ENCODE peak calls at places on chromosomes 5 and 9, in six cellular contexts. One of them, this sample, is unnamed.

GRCh38 chr9:119844431-119844830 is 475.2 kb upstream of the BRINP1 start:
- DNase-seq in HFF-Myc: no peak
- DNase-seq in fibroblast of mammary gland: no peak
- DNase-seq in coronary artery: no peak
- DNase-seq in AG09309: no peak
- DNase-seq in HFFc6: no peak
- DNase-seq in this sample: no peak

GRCh38 chr5:110757118-110757729 is 18.4 kb downstream of the SLC25A46 start:
- DNase-seq in AG09309: no peak
- DNase-seq in HFFc6: peak; percentile 47
- DNase-seq in fibroblast of mammary gland: peak; percentile 63
- DNase-seq in HFF-Myc: no peak
- DNase-seq in coronary artery: no peak
- DNase-seq in this sample: no peak

GRCh38 chr5:116410345-116410890 is 164.2 kb downstream of the SEMA6A start:
- DNase-seq in HFFc6: no peak
- DNase-seq in fibroblast of mammary gland: no peak
- DNase-seq in AG09309: no peak
- DNase-seq in coronary artery: no peak
- DNase-seq in HFF-Myc: no peak
- DNase-seq in this sample: no peak

GRCh38 chr5:69219939-69220338 is 14.7 kb upstream of the CDK7 start:
- DNase-seq in coronary artery: no peak
- DNase-seq in HFF-Myc: no peak
- DNase-seq in AG09309: no peak
- DNase-seq in HFFc6: no peak
- DNase-seq in fibroblast of mammary gland: no peak
- DNase-seq in this sample: no peak

GRCh38 chr9:77826621-77827020 is 178.5 kb upstream of the GNA14 start:
- DNase-seq in fibroblast of mammary gland: no peak
- DNase-seq in coronary artery: no peak
- DNase-seq in AG09309: no peak
- DNase-seq in HFF-Myc: no peak
- DNase-seq in HFFc6: no peak
- DNase-seq in this sample: no peak

GRCh38 chr5:99901972-99902371 is 633.2 kb upstream of the FAM174A start:
- DNase-seq in HFFc6: no peak
- DNase-seq in fibroblast of mammary gland: no peak
- DNase-seq in AG09309: no peak
- DNase-seq in HFF-Myc: no peak
- DNase-seq in coronary artery: no peak
- DNase-seq in this sample: no peak

GRCh38 chr5:103034662-103035392 is 85.1 kb downstream of the GIN1 start:
- DNase-seq in HFF-Myc: no peak
- DNase-seq in AG09309: no peak
- DNase-seq in HFFc6: no peak
- DNase-seq in coronary artery: no peak
- DNase-seq in fibroblast of mammary gland: no peak
- DNase-seq in this sample: no peak

GRCh38 chr5:122077451-122078115 is 476 bp downstream of the LOX start:
- DNase-seq in AG09309: no peak
- DNase-seq in fibroblast of mammary gland: no peak
- DNase-seq in coronary artery: peak; percentile 74
- DNase-seq in HFFc6: no peak
- DNase-seq in HFF-Myc: no peak
- DNase-seq in this sample: peak; percentile 52

GRCh38 chr9:114047717-114048116 is 30.4 kb downstream of the AMBP start:
- DNase-seq in coronary artery: peak; percentile 45
- DNase-seq in AG09309: no peak
- DNase-seq in fibroblast of mammary gland: no peak
- DNase-seq in HFFc6: no peak
- DNase-seq in HFF-Myc: no peak
- DNase-seq in this sample: no peak

GRCh38 chr5:86337667-86338460 is 279.9 kb upstream of the COX7C start:
- DNase-seq in HFF-Myc: no peak
- DNase-seq in HFFc6: no peak
- DNase-seq in AG09309: no peak
- DNase-seq in coronary artery: no peak
- DNase-seq in fibroblast of mammary gland: no peak
- DNase-seq in this sample: no peak

GRCh38 chr5:174675916-174676315 is 48.5 kb upstream of the MSX2 start:
- DNase-seq in coronary artery: no peak
- DNase-seq in HFF-Myc: no peak
- DNase-seq in fibroblast of mammary gland: no peak
- DNase-seq in AG09309: no peak
- DNase-seq in HFFc6: no peak
- DNase-seq in this sample: no peak

GRCh38 chr9:115668506-115668905 is 485.1 kb upstream of the PAPPA start:
- DNase-seq in HFFc6: peak; percentile 69
- DNase-seq in fibroblast of mammary gland: peak; percentile 90
- DNase-seq in HFF-Myc: no peak
- DNase-seq in AG09309: peak; percentile 83
- DNase-seq in coronary artery: no peak
- DNase-seq in this sample: no peak

GRCh38 chr9:116377179-116377790 is 223.7 kb downstream of the PAPPA start:
- DNase-seq in coronary artery: no peak
- DNase-seq in HFFc6: peak; percentile 68
- DNase-seq in HFF-Myc: peak; percentile 26
- DNase-seq in fibroblast of mammary gland: peak; percentile 88
- DNase-seq in AG09309: no peak
- DNase-seq in this sample: no peak

GRCh38 chr5:59436364-59437158 is 457.0 kb downstream of the PDE4D start:
- DNase-seq in AG09309: no peak
- DNase-seq in HFFc6: no peak
- DNase-seq in HFF-Myc: no peak
- DNase-seq in coronary artery: no peak
- DNase-seq in fibroblast of mammary gland: no peak
- DNase-seq in this sample: no peak

GRCh38 chr5:115431116-115431515 is 113.5 kb downstream of the FEM1C start:
- DNase-seq in AG09309: no peak
- DNase-seq in HFFc6: no peak
- DNase-seq in HFF-Myc: no peak
- DNase-seq in fibroblast of mammary gland: no peak
- DNase-seq in coronary artery: no peak
- DNase-seq in this sample: no peak

GRCh38 chr5:115583474-115583873 is 18.8 kb downstream of the TICAM2 start:
- DNase-seq in coronary artery: no peak
- DNase-seq in HFFc6: peak; percentile 88
- DNase-seq in HFF-Myc: peak; percentile 27
- DNase-seq in fibroblast of mammary gland: peak; percentile 95
- DNase-seq in AG09309: peak; percentile 74
- DNase-seq in this sample: no peak

GRCh38 chr5:39283231-39283818 is 64.0 kb upstream of the FYB1 start:
- DNase-seq in HFF-Myc: peak; percentile 31
- DNase-seq in fibroblast of mammary gland: peak; percentile 75
- DNase-seq in coronary artery: no peak
- DNase-seq in HFFc6: peak; percentile 75
- DNase-seq in AG09309: peak; percentile 57
- DNase-seq in this sample: no peak

GRCh38 chr9:98539954-98540353 is 168.8 kb downstream of the GABBR2 start:
- DNase-seq in coronary artery: no peak
- DNase-seq in HFFc6: no peak
- DNase-seq in fibroblast of mammary gland: peak; percentile 38
- DNase-seq in HFF-Myc: no peak
- DNase-seq in AG09309: no peak
- DNase-seq in this sample: no peak

DNA sequence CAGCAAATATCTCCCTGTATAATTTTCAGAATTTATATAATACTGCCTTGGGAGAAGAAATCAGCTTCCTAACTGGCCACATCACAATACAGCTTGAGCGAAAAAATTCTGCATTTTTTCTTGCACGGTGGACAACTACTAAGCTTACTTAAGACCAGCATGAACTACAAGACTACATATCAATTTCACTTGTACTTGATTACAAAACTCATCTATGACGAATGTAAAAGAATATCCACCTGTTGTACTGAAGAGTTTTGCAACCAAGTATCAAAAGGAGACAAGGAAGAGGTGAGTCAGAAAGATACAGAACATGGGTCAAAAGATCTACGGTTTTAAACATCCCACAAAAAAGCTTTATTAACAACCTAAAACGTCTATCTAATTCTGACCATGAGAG is 279.4 kb downstream of the BNC2 start:
- DNase-seq in HFF-Myc: no peak
- DNase-seq in coronary artery: no peak
- DNase-seq in AG09309: no peak
- DNase-seq in fibroblast of mammary gland: no peak
- DNase-seq in HFFc6: no peak
- DNase-seq in this sample: no peak
- TF ChIP-seq CTCF in HFF-Myc: no peak
- TF ChIP-seq CTCF in coronary artery: no peak
- TF ChIP-seq CTCF in AG09309: no peak
- TF ChIP-seq CTCF in fibroblast of mammary gland: no peak
- TF ChIP-seq CTCF in HFFc6: no peak
- TF ChIP-seq CTCF in this sample: no peak

DNA sequence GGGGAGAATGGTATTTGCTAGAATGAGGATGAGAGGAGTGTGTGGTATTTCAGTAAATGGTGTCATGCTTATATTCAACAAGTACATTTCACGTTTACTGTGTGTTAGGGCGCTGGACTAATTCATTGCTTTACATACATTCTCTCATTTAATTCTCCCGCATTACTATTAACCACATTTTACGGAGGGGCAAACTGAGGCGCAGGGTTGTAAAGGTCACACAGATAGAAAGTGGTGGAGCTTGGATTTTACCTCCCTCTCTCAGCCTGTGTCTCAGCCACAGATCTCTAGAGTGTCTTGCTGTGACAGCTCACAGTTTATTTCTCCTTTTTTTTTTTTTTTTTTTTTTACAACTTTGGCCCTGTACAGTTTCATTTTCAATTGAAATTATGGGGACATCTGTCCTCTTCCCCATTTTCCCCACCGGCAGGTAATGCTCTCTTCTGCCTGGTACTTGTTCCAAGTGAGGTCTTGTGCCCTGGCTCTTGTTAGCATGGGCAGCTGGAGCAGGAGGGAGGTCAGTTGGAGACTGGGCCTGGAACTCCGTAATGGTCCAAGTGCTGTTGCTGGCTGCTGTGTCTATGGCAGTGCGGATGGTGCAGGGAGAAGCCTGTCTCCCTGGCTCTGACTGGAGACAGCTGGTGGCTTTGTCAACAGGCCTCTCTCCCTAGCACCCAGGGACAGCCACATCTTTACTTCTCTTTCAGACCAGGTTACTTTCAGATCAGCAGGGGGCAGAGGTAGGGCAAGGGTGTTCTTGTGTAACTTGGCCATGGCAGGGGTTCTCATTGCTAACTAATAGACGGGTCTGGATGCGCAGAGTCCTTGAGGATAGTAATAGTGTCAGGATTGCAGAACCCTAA is 20.5 kb upstream of the NDST1 start:
- DNase-seq in AG09309: no peak
- DNase-seq in fibroblast of mammary gland: peak; percentile 69
- DNase-seq in coronary artery: no peak
- DNase-seq in HFFc6: no peak
- DNase-seq in HFF-Myc: no peak
- DNase-seq in this sample: no peak
- TF ChIP-seq CTCF in AG09309: peak; percentile 31
- TF ChIP-seq CTCF in fibroblast of mammary gland: peak; percentile 40
- TF ChIP-seq CTCF in coronary artery: no peak
- TF ChIP-seq CTCF in HFFc6: peak; percentile 57
- TF ChIP-seq CTCF in HFF-Myc: no peak
- TF ChIP-seq CTCF in this sample: no peak

GRCh38 chr9:133345596-133345995 is 2.3 kb downstream of the MED22 start:
- DNase-seq in HFFc6: no peak
- DNase-seq in AG09309: no peak
- DNase-seq in HFF-Myc: no peak
- DNase-seq in fibroblast of mammary gland: no peak
- DNase-seq in coronary artery: no peak
- DNase-seq in this sample: no peak

GRCh38 chr9:133346021-133346713 is 1.8 kb downstream of the MED22 start:
- DNase-seq in AG09309: no peak
- DNase-seq in HFFc6: no peak
- DNase-seq in HFF-Myc: no peak
- DNase-seq in fibroblast of mammary gland: no peak
- DNase-seq in coronary artery: no peak
- DNase-seq in this sample: no peak

GRCh38 chr9:133347985-133348762 is at the start of the genes MED22 and RPL7A:
- DNase-seq in HFF-Myc: peak; percentile 91
- DNase-seq in fibroblast of mammary gland: peak; percentile 96
- DNase-seq in HFFc6: peak; percentile 95
- DNase-seq in AG09309: peak; percentile 84
- DNase-seq in coronary artery: peak; percentile 95
- DNase-seq in this sample: peak; percentile 91

GRCh38 chr9:133348763-133349573 is 950 bp downstream of the RPL7A start:
- DNase-seq in AG09309: no peak
- DNase-seq in HFFc6: no peak
- DNase-seq in fibroblast of mammary gland: no peak
- DNase-seq in coronary artery: no peak
- DNase-seq in HFF-Myc: no peak
- DNase-seq in this sample: no peak

GRCh38 chr9:133347515-133347984 is 381 bp downstream of the MED22 start:
- DNase-seq in fibroblast of mammary gland: no peak
- DNase-seq in HFF-Myc: no peak
- DNase-seq in AG09309: no peak
- DNase-seq in HFFc6: no peak
- DNase-seq in coronary artery: no peak
- DNase-seq in this sample: peak; percentile 45
- TF ChIP-seq CTCF in fibroblast of mammary gland: no peak
- TF ChIP-seq CTCF in HFF-Myc: no peak
- TF ChIP-seq CTCF in AG09309: no peak
- TF ChIP-seq CTCF in HFFc6: peak; percentile 44
- TF ChIP-seq CTCF in coronary artery: no peak
- TF ChIP-seq CTCF in this sample: no peak

GRCh38 chr9:5945112-5945511 is 54.4 kb downstream of the MLANA start:
- DNase-seq in HFF-Myc: no peak
- DNase-seq in HFFc6: no peak
- DNase-seq in fibroblast of mammary gland: no peak
- DNase-seq in AG09309: no peak
- DNase-seq in coronary artery: no peak
- DNase-seq in this sample: no peak
- TF ChIP-seq CTCF in HFF-Myc: no peak
- TF ChIP-seq CTCF in HFFc6: no peak
- TF ChIP-seq CTCF in fibroblast of mammary gland: no peak
- TF ChIP-seq CTCF in AG09309: no peak
- TF ChIP-seq CTCF in coronary artery: no peak
- TF ChIP-seq CTCF in this sample: no peak

This sample was measured in glutamatergic neuron.